ENCODE peak calls at places on chromosomes 6 and 20, in five cellular contexts. L is esophagus squamous epithelium, B is HFF-Myc, A is fibroblast of villous mesenchyme, M is MM.1S. H is an unnamed sample.

GRCh38 chr20:10487354-10488115 is 52.4 kb downstream of the SLX4IP start:
- DNase-seq in L (no peak), B (no peak), A (peak; percentile 42), M (no peak), H (peak; percentile 68)

GRCh38 chr20:52105045-52105572 is 86.5 kb downstream of the ZFP64 start:
- DNase-seq in L (no peak), B (no peak), A (peak; percentile 18), M (no peak), H (peak; percentile 37)

GRCh38 chr6:71107935-71108420 is 151.1 kb upstream of the B3GAT2 start:
- DNase-seq in L (no peak), B (no peak), A (peak; percentile 54), M (no peak), H (peak; percentile 72)

GRCh38 chr6:14883921-14884320 is 361.9 kb upstream of the JARID2 start:
- DNase-seq in L (no peak), B (peak; percentile 83), A (peak; percentile 66), M (no peak), H (no peak)

GRCh38 chr6:53672232-53672631 is 6.7 kb upstream of the KLHL31 start:
- DNase-seq in L (no peak), B (no peak), A (no peak), M (no peak), H (no peak)

GRCh38 chr6:154370545-154370944 is 13.9 kb upstream of the IPCEF1 start:
- DNase-seq in L (no peak), B (peak; percentile 38), A (peak; percentile 42), M (no peak), H (peak; percentile 51)

GRCh38 chr6:15417811-15418210 is 171.9 kb downstream of the JARID2 start:
- DNase-seq in L (no peak), B (no peak), A (peak; percentile 74), M (no peak), H (no peak)

GRCh38 chr6:43376551-43376981 is 7.1 kb upstream of the ZNF318 start:
- DNase-seq in L (no peak), B (no peak), A (peak; percentile 16), M (no peak), H (peak; percentile 33)

GRCh38 chr20:58908216-58908615 is 55.7 kb downstream of the GNAS start:
- DNase-seq in L (no peak), B (no peak), A (no peak), M (peak; percentile 50), H (no peak)

GRCh38 chr20:47785900-47786762 is 850 bp upstream of the SULF2 start:
- DNase-seq in L (no peak), B (no peak), A (peak; percentile 90), M (peak; percentile 88), H (peak; percentile 81)

GRCh38 chr6:40889137-40889832 is 149.7 kb downstream of the UNC5CL start:
- DNase-seq in L (no peak), B (no peak), A (no peak), M (no peak), H (no peak)

GRCh38 chr20:50012282-50013263 is 29.8 kb downstream of the SNAI1 start:
- DNase-seq in L (no peak), B (no peak), A (no peak), M (peak; percentile 87), H (no peak)

GRCh38 chr20:33373735-33374605 is 27.3 kb downstream of the CDK5RAP1 start:
- DNase-seq in L (no peak), B (peak; percentile 38), A (peak; percentile 89), M (no peak), H (peak; percentile 77)

GRCh38 chr20:19913927-19914614 is 103.1 kb upstream of the NAA20 start:
- DNase-seq in L (no peak), B (no peak), A (no peak), M (no peak), H (peak; percentile 91)

GRCh38 chr6:117907600-117908245 is 659 bp downstream of the SLC35F1 start:
- DNase-seq in L (no peak), B (no peak), A (no peak), M (peak; percentile 20), H (no peak)

GRCh38 chr6:14228571-14228970 is 111.0 kb downstream of the CD83 start:
- DNase-seq in L (no peak), B (peak; percentile 77), A (no peak), M (no peak), H (peak; percentile 16)

GRCh38 chr20:54167909-54168872 is 5.6 kb downstream of the CYP24A1 start:
- DNase-seq in L (no peak), B (no peak), A (no peak), M (no peak), H (peak; percentile 21)

GRCh38 chr6:52055451-52055850 is 32.0 kb downstream of the PKHD1 start:
- DNase-seq in L (no peak), B (no peak), A (no peak), M (no peak), H (no peak)

GRCh38 chr6:52065621-52066020 is 21.8 kb downstream of the PKHD1 start:
- DNase-seq in L (no peak), B (no peak), A (no peak), M (no peak), H (no peak)

GRCh38 chr6:52063584-52064400 is 23.6 kb downstream of the PKHD1 start:
- DNase-seq in L (no peak), B (peak; percentile 15), A (peak; percentile 19), M (peak; percentile 73), H (peak; percentile 8)

GRCh38 chr6:52061481-52061880 is 25.9 kb downstream of the PKHD1 start:
- DNase-seq in L (no peak), B (no peak), A (no peak), M (no peak), H (no peak)

GRCh38 chr6:52059821-52060220 is 27.6 kb downstream of the PKHD1 start:
- DNase-seq in L (no peak), B (no peak), A (no peak), M (no peak), H (no peak)
- TF ChIP-seq CTCF in L (no peak), B (no peak), A (no peak), M (no peak), H (no peak)

DNA sequence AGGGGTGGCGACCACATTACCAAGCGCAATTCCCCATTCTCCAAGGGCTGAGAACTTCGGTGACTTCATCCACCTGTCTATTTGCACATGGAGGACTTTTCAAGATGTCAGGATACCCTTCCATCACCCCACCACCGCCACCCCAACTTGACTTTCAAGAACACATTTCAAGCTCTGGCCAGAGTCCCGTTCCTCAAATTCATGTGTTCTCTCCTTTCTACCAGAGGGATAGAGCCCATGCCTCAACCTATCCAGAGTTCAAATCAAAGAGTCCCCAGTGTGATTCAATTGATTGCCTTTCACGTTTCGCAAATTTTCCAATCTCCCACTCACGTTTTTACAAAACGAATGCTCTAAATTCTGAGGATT is 4.4 kb downstream of the TCF21 start:
- DNase-seq in L (no peak), B (no peak), A (no peak), M (no peak), H (no peak)
- H3K4me3 ChIP-seq in L (peak overlapping the region; percentile 57), B (no peak overlapping the region), A (peak overlapping the region; percentile 79), M (no peak overlapping the region), H (no peak overlapping the region)

GRCh38 chr6:108565893-108566292 is 5.2 kb downstream of the FOXO3 start:
- DNase-seq in L (no peak), B (no peak), A (peak; percentile 87), M (peak; percentile 54), H (peak; percentile 97)
- TF ChIP-seq CTCF in L (peak; percentile 26), B (no peak), A (peak; percentile 17), M (no peak), H (peak; percentile 20)

GRCh38 chr6:135801755-135802154 is 49.7 kb upstream of the PDE7B start:
- DNase-seq in L (no peak), B (no peak), A (no peak), M (no peak), H (no peak)

GRCh38 chr6:135796884-135797283 is 54.6 kb upstream of the PDE7B start:
- DNase-seq in L (no peak), B (no peak), A (peak; percentile 30), M (no peak), H (peak; percentile 23)

GRCh38 chr6:135798751-135799515 is 52.6 kb upstream of the PDE7B start:
- DNase-seq in L (no peak), B (no peak), A (no peak), M (no peak), H (no peak)
- H3K4me3 ChIP-seq in L (no peak overlapping the region), B (no peak overlapping the region), A (no peak overlapping the region), M (no peak overlapping the region), H (no peak overlapping the region)

GRCh38 chr6:99331531-99331930 is 17.9 kb downstream of the FAXC start:
- DNase-seq in L (no peak), B (no peak), A (no peak), M (no peak), H (no peak)

GRCh38 chr6:99333068-99333467 is 16.4 kb downstream of the FAXC start:
- DNase-seq in L (no peak), B (no peak), A (no peak), M (peak; percentile 88), H (no peak)

GRCh38 chr6:99324996-99325395 is 24.5 kb downstream of the FAXC start:
- DNase-seq in L (no peak), B (no peak), A (no peak), M (no peak), H (no peak)

GRCh38 chr6:99334526-99335127 is 14.8 kb downstream of the FAXC start:
- DNase-seq in L (no peak), B (peak; percentile 40), A (peak; percentile 55), M (peak; percentile 67), H (peak; percentile 63)

GRCh38 chr6:99330159-99330558 is 19.3 kb downstream of the FAXC start:
- DNase-seq in L (no peak), B (peak; percentile 60), A (peak; percentile 71), M (peak; percentile 84), H (peak; percentile 75)
- TF ChIP-seq CTCF in L (peak; percentile 67), B (peak; percentile 81), A (peak; percentile 88), M (peak; percentile 84), H (peak; percentile 84)

DNA sequence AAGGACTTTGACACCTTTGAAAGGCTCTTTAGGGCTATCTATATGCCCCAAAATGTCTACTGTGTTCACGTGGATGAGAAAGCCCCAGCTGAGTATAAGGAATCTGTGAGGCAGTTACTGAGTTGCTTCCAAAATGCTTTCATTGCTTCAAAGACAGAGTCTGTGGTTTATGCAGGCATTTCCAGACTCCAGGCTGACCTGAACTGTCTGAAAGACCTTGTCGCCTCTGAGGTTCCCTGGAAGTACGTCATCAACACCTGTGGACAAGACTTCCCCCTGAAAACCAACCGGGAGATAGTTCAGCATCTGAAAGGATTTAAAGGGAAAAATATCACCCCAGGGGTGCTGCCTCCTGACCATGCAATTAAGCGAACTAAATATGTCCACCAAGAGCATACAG is 65.2 kb downstream of the GCNT2 start:
- DNase-seq in L (no peak), B (no peak), A (no peak), M (no peak), H (no peak)
- H3K4me3 ChIP-seq in L (no peak overlapping the region), B (no peak overlapping the region), A (no peak overlapping the region), M (no peak overlapping the region), H (no peak overlapping the region)